ENCODE peak calls at places on chromosomes 16 and 17, in five cellular contexts. One of them, this sample, is unnamed.

GRCh38 chr17:80254396-80255241 is 6.0 kb upstream of the RNF213 start:
- DNase-seq in COR-L47: no peak
- DNase-seq in stimulated activated CD8-positive, alpha-beta memory T cell treated with anti-CD3 and anti-CD28 coated beads, Interleukin-15, amount 100 ng/mL, for 24 hours: no peak
- DNase-seq in GM23338: no peak
- DNase-seq in stimulated activated CD4-positive, alpha-beta T cell treated with anti-CD3 and anti-CD28 coated beads, TNF-alpha, amount 100 ng/mL, for 1 hour: no peak
- DNase-seq in this sample: no peak

GRCh38 chr17:3982541-3983017 is 18.3 kb upstream of the ATP2A3 start:
- DNase-seq in stimulated activated CD8-positive, alpha-beta memory T cell treated with anti-CD3 and anti-CD28 coated beads, Interleukin-15, amount 100 ng/mL, for 24 hours: no peak
- DNase-seq in GM23338: no peak
- DNase-seq in stimulated activated CD4-positive, alpha-beta T cell treated with anti-CD3 and anti-CD28 coated beads, TNF-alpha, amount 100 ng/mL, for 1 hour: no peak
- DNase-seq in COR-L47: no peak
- DNase-seq in this sample: no peak

GRCh38 chr16:52741386-52741785 is 194.4 kb upstream of the TOX3 start:
- DNase-seq in stimulated activated CD4-positive, alpha-beta T cell treated with anti-CD3 and anti-CD28 coated beads, TNF-alpha, amount 100 ng/mL, for 1 hour: no peak
- DNase-seq in GM23338: peak
- DNase-seq in stimulated activated CD8-positive, alpha-beta memory T cell treated with anti-CD3 and anti-CD28 coated beads, Interleukin-15, amount 100 ng/mL, for 24 hours: no peak
- DNase-seq in COR-L47: no peak
- DNase-seq in this sample: no peak

GRCh38 chr17:44220211-44221071 is 966 bp upstream of the UBTF start:
- DNase-seq in GM23338: peak
- DNase-seq in stimulated activated CD4-positive, alpha-beta T cell treated with anti-CD3 and anti-CD28 coated beads, TNF-alpha, amount 100 ng/mL, for 1 hour: peak
- DNase-seq in stimulated activated CD8-positive, alpha-beta memory T cell treated with anti-CD3 and anti-CD28 coated beads, Interleukin-15, amount 100 ng/mL, for 24 hours: no peak
- DNase-seq in COR-L47: peak
- DNase-seq in this sample: peak

GRCh38 chr16:74936902-74937560 is 47.9 kb downstream of the WDR59 start:
- DNase-seq in COR-L47: no peak
- DNase-seq in GM23338: no peak
- DNase-seq in stimulated activated CD8-positive, alpha-beta memory T cell treated with anti-CD3 and anti-CD28 coated beads, Interleukin-15, amount 100 ng/mL, for 24 hours: no peak
- DNase-seq in stimulated activated CD4-positive, alpha-beta T cell treated with anti-CD3 and anti-CD28 coated beads, TNF-alpha, amount 100 ng/mL, for 1 hour: no peak
- DNase-seq in this sample: no peak

GRCh38 chr17:53129863-53130262 is 692.9 kb upstream of the KIF2B start:
- DNase-seq in GM23338: no peak
- DNase-seq in COR-L47: no peak
- DNase-seq in stimulated activated CD4-positive, alpha-beta T cell treated with anti-CD3 and anti-CD28 coated beads, TNF-alpha, amount 100 ng/mL, for 1 hour: no peak
- DNase-seq in stimulated activated CD8-positive, alpha-beta memory T cell treated with anti-CD3 and anti-CD28 coated beads, Interleukin-15, amount 100 ng/mL, for 24 hours: no peak
- DNase-seq in this sample: no peak

GRCh38 chr17:75844530-75845057 is 390 bp upstream of the UNC13D start:
- DNase-seq in GM23338: no peak
- DNase-seq in stimulated activated CD8-positive, alpha-beta memory T cell treated with anti-CD3 and anti-CD28 coated beads, Interleukin-15, amount 100 ng/mL, for 24 hours: no peak
- DNase-seq in COR-L47: no peak
- DNase-seq in stimulated activated CD4-positive, alpha-beta T cell treated with anti-CD3 and anti-CD28 coated beads, TNF-alpha, amount 100 ng/mL, for 1 hour: no peak
- DNase-seq in this sample: no peak

GRCh38 chr17:43543300-43543699 is 2.8 kb downstream of the ETV4 start:
- DNase-seq in stimulated activated CD4-positive, alpha-beta T cell treated with anti-CD3 and anti-CD28 coated beads, TNF-alpha, amount 100 ng/mL, for 1 hour: no peak
- DNase-seq in stimulated activated CD8-positive, alpha-beta memory T cell treated with anti-CD3 and anti-CD28 coated beads, Interleukin-15, amount 100 ng/mL, for 24 hours: no peak
- DNase-seq in COR-L47: no peak
- DNase-seq in GM23338: peak
- DNase-seq in this sample: no peak

GRCh38 chr16:89563639-89564392 is 3.3 kb downstream of the RPL13 start:
- DNase-seq in stimulated activated CD8-positive, alpha-beta memory T cell treated with anti-CD3 and anti-CD28 coated beads, Interleukin-15, amount 100 ng/mL, for 24 hours: no peak
- DNase-seq in GM23338: no peak
- DNase-seq in stimulated activated CD4-positive, alpha-beta T cell treated with anti-CD3 and anti-CD28 coated beads, TNF-alpha, amount 100 ng/mL, for 1 hour: no peak
- DNase-seq in COR-L47: no peak
- DNase-seq in this sample: no peak

GRCh38 chr17:59406808-59407381 is 75.4 kb downstream of the YPEL2 start:
- DNase-seq in GM23338: no peak
- DNase-seq in stimulated activated CD4-positive, alpha-beta T cell treated with anti-CD3 and anti-CD28 coated beads, TNF-alpha, amount 100 ng/mL, for 1 hour: no peak
- DNase-seq in stimulated activated CD8-positive, alpha-beta memory T cell treated with anti-CD3 and anti-CD28 coated beads, Interleukin-15, amount 100 ng/mL, for 24 hours: no peak
- DNase-seq in COR-L47: peak
- DNase-seq in this sample: no peak

GRCh38 chr17:72357764-72358365 is 237.0 kb downstream of the SOX9 start:
- DNase-seq in stimulated activated CD8-positive, alpha-beta memory T cell treated with anti-CD3 and anti-CD28 coated beads, Interleukin-15, amount 100 ng/mL, for 24 hours: no peak
- DNase-seq in COR-L47: no peak
- DNase-seq in stimulated activated CD4-positive, alpha-beta T cell treated with anti-CD3 and anti-CD28 coated beads, TNF-alpha, amount 100 ng/mL, for 1 hour: no peak
- DNase-seq in GM23338: no peak
- DNase-seq in this sample: no peak

GRCh38 chr16:83059237-83059636 is 432.5 kb downstream of the CDH13 start:
- DNase-seq in stimulated activated CD8-positive, alpha-beta memory T cell treated with anti-CD3 and anti-CD28 coated beads, Interleukin-15, amount 100 ng/mL, for 24 hours: no peak
- DNase-seq in GM23338: no peak
- DNase-seq in stimulated activated CD4-positive, alpha-beta T cell treated with anti-CD3 and anti-CD28 coated beads, TNF-alpha, amount 100 ng/mL, for 1 hour: no peak
- DNase-seq in COR-L47: no peak
- DNase-seq in this sample: no peak

This sample was measured in mesothelial cell of epicardium.